ENCODE peak calls at places on chromosome 12, in six cellular contexts. One of them, this sample, is unnamed.

GRCh38 chr12:104506691-104507401 is 50.1 kb downstream of the CHST11 start:
- DNase-seq in activated T-helper 1 cell treated with Interleukin-2 at 50 U/mL for 16 hours: no peak
- DNase-seq in effector memory CD4-positive, alpha-beta T cell: no peak
- DNase-seq in uterus: no peak
- DNase-seq in activated gamma-delta T cell treated with Interleukin-2 at 50 U/mL for 16 hours: no peak
- DNase-seq in stimulated activated CD8-positive, alpha-beta memory T cell treated with anti-CD3 and anti-CD28 coated beads, Interleukin-4, amount 100 ng/mL, for 4 hours: no peak
- DNase-seq in this sample: no peak

GRCh38 chr12:94704452-94704871 is 54.1 kb upstream of the TMCC3 start:
- DNase-seq in effector memory CD4-positive, alpha-beta T cell: no peak
- DNase-seq in activated T-helper 1 cell treated with Interleukin-2 at 50 U/mL for 16 hours: no peak
- DNase-seq in stimulated activated CD8-positive, alpha-beta memory T cell treated with anti-CD3 and anti-CD28 coated beads, Interleukin-4, amount 100 ng/mL, for 4 hours: no peak
- DNase-seq in activated gamma-delta T cell treated with Interleukin-2 at 50 U/mL for 16 hours: no peak
- DNase-seq in uterus: peak; percentile 37
- DNase-seq in this sample: no peak

GRCh38 chr12:95763809-95764253 is 26.7 kb downstream of the NTN4 start:
- DNase-seq in uterus: no peak
- DNase-seq in stimulated activated CD8-positive, alpha-beta memory T cell treated with anti-CD3 and anti-CD28 coated beads, Interleukin-4, amount 100 ng/mL, for 4 hours: no peak
- DNase-seq in activated gamma-delta T cell treated with Interleukin-2 at 50 U/mL for 16 hours: no peak
- DNase-seq in activated T-helper 1 cell treated with Interleukin-2 at 50 U/mL for 16 hours: no peak
- DNase-seq in effector memory CD4-positive, alpha-beta T cell: no peak
- DNase-seq in this sample: peak; percentile 56

GRCh38 chr12:105480162-105480561 is 149.7 kb downstream of the C12orf75 start:
- DNase-seq in activated T-helper 1 cell treated with Interleukin-2 at 50 U/mL for 16 hours: no peak
- DNase-seq in stimulated activated CD8-positive, alpha-beta memory T cell treated with anti-CD3 and anti-CD28 coated beads, Interleukin-4, amount 100 ng/mL, for 4 hours: no peak
- DNase-seq in effector memory CD4-positive, alpha-beta T cell: no peak
- DNase-seq in activated gamma-delta T cell treated with Interleukin-2 at 50 U/mL for 16 hours: no peak
- DNase-seq in uterus: no peak
- DNase-seq in this sample: no peak

GRCh38 chr12:107349008-107349747 is 255.8 kb upstream of the CRY1 start:
- DNase-seq in effector memory CD4-positive, alpha-beta T cell: no peak
- DNase-seq in stimulated activated CD8-positive, alpha-beta memory T cell treated with anti-CD3 and anti-CD28 coated beads, Interleukin-4, amount 100 ng/mL, for 4 hours: no peak
- DNase-seq in activated gamma-delta T cell treated with Interleukin-2 at 50 U/mL for 16 hours: no peak
- DNase-seq in uterus: no peak
- DNase-seq in activated T-helper 1 cell treated with Interleukin-2 at 50 U/mL for 16 hours: no peak
- DNase-seq in this sample: peak; percentile 80

GRCh38 chr12:117284160-117284559 is 77.3 kb downstream of the NOS1 start:
- DNase-seq in stimulated activated CD8-positive, alpha-beta memory T cell treated with anti-CD3 and anti-CD28 coated beads, Interleukin-4, amount 100 ng/mL, for 4 hours: no peak
- DNase-seq in uterus: no peak
- DNase-seq in effector memory CD4-positive, alpha-beta T cell: no peak
- DNase-seq in activated T-helper 1 cell treated with Interleukin-2 at 50 U/mL for 16 hours: no peak
- DNase-seq in activated gamma-delta T cell treated with Interleukin-2 at 50 U/mL for 16 hours: no peak
- DNase-seq in this sample: no peak

GRCh38 chr12:131007031-131007793 is 53.5 kb downstream of the ADGRD1 start:
- DNase-seq in activated T-helper 1 cell treated with Interleukin-2 at 50 U/mL for 16 hours: no peak
- DNase-seq in stimulated activated CD8-positive, alpha-beta memory T cell treated with anti-CD3 and anti-CD28 coated beads, Interleukin-4, amount 100 ng/mL, for 4 hours: no peak
- DNase-seq in uterus: peak; percentile 36
- DNase-seq in activated gamma-delta T cell treated with Interleukin-2 at 50 U/mL for 16 hours: no peak
- DNase-seq in effector memory CD4-positive, alpha-beta T cell: no peak
- DNase-seq in this sample: no peak

GRCh38 chr12:52027085-52027843 is 20.5 kb downstream of the TAMALIN start:
- DNase-seq in uterus: no peak
- DNase-seq in activated gamma-delta T cell treated with Interleukin-2 at 50 U/mL for 16 hours: no peak
- DNase-seq in stimulated activated CD8-positive, alpha-beta memory T cell treated with anti-CD3 and anti-CD28 coated beads, Interleukin-4, amount 100 ng/mL, for 4 hours: no peak
- DNase-seq in effector memory CD4-positive, alpha-beta T cell: no peak
- DNase-seq in activated T-helper 1 cell treated with Interleukin-2 at 50 U/mL for 16 hours: no peak
- DNase-seq in this sample: no peak

GRCh38 chr12:54220092-54220557 is 31.3 kb upstream of the SMUG1 start:
- DNase-seq in stimulated activated CD8-positive, alpha-beta memory T cell treated with anti-CD3 and anti-CD28 coated beads, Interleukin-4, amount 100 ng/mL, for 4 hours: peak; percentile 40
- DNase-seq in activated gamma-delta T cell treated with Interleukin-2 at 50 U/mL for 16 hours: peak; percentile 57
- DNase-seq in effector memory CD4-positive, alpha-beta T cell: peak; percentile 19
- DNase-seq in activated T-helper 1 cell treated with Interleukin-2 at 50 U/mL for 16 hours: peak; percentile 28
- DNase-seq in uterus: peak; percentile 71
- DNase-seq in this sample: peak; percentile 85

GRCh38 chr12:66449531-66449930 is 147.2 kb downstream of the HELB start:
- DNase-seq in effector memory CD4-positive, alpha-beta T cell: no peak
- DNase-seq in uterus: no peak
- DNase-seq in stimulated activated CD8-positive, alpha-beta memory T cell treated with anti-CD3 and anti-CD28 coated beads, Interleukin-4, amount 100 ng/mL, for 4 hours: no peak
- DNase-seq in activated T-helper 1 cell treated with Interleukin-2 at 50 U/mL for 16 hours: no peak
- DNase-seq in activated gamma-delta T cell treated with Interleukin-2 at 50 U/mL for 16 hours: no peak
- DNase-seq in this sample: no peak

GRCh38 chr12:119695034-119695433 is 27.1 kb downstream of the PRKAB1 start:
- DNase-seq in activated gamma-delta T cell treated with Interleukin-2 at 50 U/mL for 16 hours: no peak
- DNase-seq in uterus: no peak
- DNase-seq in effector memory CD4-positive, alpha-beta T cell: no peak
- DNase-seq in activated T-helper 1 cell treated with Interleukin-2 at 50 U/mL for 16 hours: no peak
- DNase-seq in stimulated activated CD8-positive, alpha-beta memory T cell treated with anti-CD3 and anti-CD28 coated beads, Interleukin-4, amount 100 ng/mL, for 4 hours: no peak
- DNase-seq in this sample: no peak

GRCh38 chr12:132310181-132311040 is 19.0 kb downstream of the GALNT9 start:
- DNase-seq in uterus: no peak
- DNase-seq in activated gamma-delta T cell treated with Interleukin-2 at 50 U/mL for 16 hours: no peak
- DNase-seq in stimulated activated CD8-positive, alpha-beta memory T cell treated with anti-CD3 and anti-CD28 coated beads, Interleukin-4, amount 100 ng/mL, for 4 hours: no peak
- DNase-seq in effector memory CD4-positive, alpha-beta T cell: no peak
- DNase-seq in activated T-helper 1 cell treated with Interleukin-2 at 50 U/mL for 16 hours: no peak
- DNase-seq in this sample: no peak

GRCh38 chr12:40375076-40375475 is 150.3 kb downstream of the LRRK2 start:
- DNase-seq in activated gamma-delta T cell treated with Interleukin-2 at 50 U/mL for 16 hours: no peak
- DNase-seq in activated T-helper 1 cell treated with Interleukin-2 at 50 U/mL for 16 hours: no peak
- DNase-seq in stimulated activated CD8-positive, alpha-beta memory T cell treated with anti-CD3 and anti-CD28 coated beads, Interleukin-4, amount 100 ng/mL, for 4 hours: no peak
- DNase-seq in uterus: no peak
- DNase-seq in effector memory CD4-positive, alpha-beta T cell: no peak
- DNase-seq in this sample: no peak

GRCh38 chr12:105342464-105342863 is 12.0 kb downstream of the C12orf75 start:
- DNase-seq in stimulated activated CD8-positive, alpha-beta memory T cell treated with anti-CD3 and anti-CD28 coated beads, Interleukin-4, amount 100 ng/mL, for 4 hours: no peak
- DNase-seq in activated T-helper 1 cell treated with Interleukin-2 at 50 U/mL for 16 hours: no peak
- DNase-seq in activated gamma-delta T cell treated with Interleukin-2 at 50 U/mL for 16 hours: no peak
- DNase-seq in uterus: no peak
- DNase-seq in effector memory CD4-positive, alpha-beta T cell: no peak
- DNase-seq in this sample: no peak

GRCh38 chr12:109358154-109358869 is 10.6 kb downstream of the MYO1H start:
- DNase-seq in activated gamma-delta T cell treated with Interleukin-2 at 50 U/mL for 16 hours: no peak
- DNase-seq in stimulated activated CD8-positive, alpha-beta memory T cell treated with anti-CD3 and anti-CD28 coated beads, Interleukin-4, amount 100 ng/mL, for 4 hours: no peak
- DNase-seq in uterus: no peak
- DNase-seq in activated T-helper 1 cell treated with Interleukin-2 at 50 U/mL for 16 hours: no peak
- DNase-seq in effector memory CD4-positive, alpha-beta T cell: no peak
- DNase-seq in this sample: no peak

This sample was measured in Peyer's patch.